ENCODE peak calls at places on chromosome 11, in eight cellular contexts. One of them, this sample, is unnamed.

GRCh38 chr11:94854770-94855633 is 86.8 kb downstream of the AMOTL1 start:
- DNase-seq in stimulated activated CD4-positive, alpha-beta T cell treated with anti-CD3 and anti-CD28 coated beads, Interleukin-1b, Interleukin-23, amount 100 ng/mL, for 24 hours: no peak
- DNase-seq in ovary: no peak
- DNase-seq in activated gamma-delta T cell treated with anti-CD3 and anti-CD28 coated beads, Interleukin-2, amount 50 U/mL, for 16 hours: no peak
- DNase-seq in stimulated activated CD8-positive, alpha-beta memory T cell treated with anti-CD3 and anti-CD28 coated beads, Interleukin-15, amount 100 ng/mL, for 4 hours: no peak
- DNase-seq in brain microvascular endothelial cell: no peak
- DNase-seq in right atrium auricular region: peak; percentile 38
- DNase-seq in fibroblast of pulmonary artery: no peak
- DNase-seq in this sample: no peak

GRCh38 chr11:108693852-108694251 is 29.0 kb downstream of the DDX10 start:
- DNase-seq in stimulated activated CD4-positive, alpha-beta T cell treated with anti-CD3 and anti-CD28 coated beads, Interleukin-1b, Interleukin-23, amount 100 ng/mL, for 24 hours: no peak
- DNase-seq in ovary: no peak
- DNase-seq in activated gamma-delta T cell treated with anti-CD3 and anti-CD28 coated beads, Interleukin-2, amount 50 U/mL, for 16 hours: no peak
- DNase-seq in stimulated activated CD8-positive, alpha-beta memory T cell treated with anti-CD3 and anti-CD28 coated beads, Interleukin-15, amount 100 ng/mL, for 4 hours: no peak
- DNase-seq in brain microvascular endothelial cell: peak; percentile 77
- DNase-seq in right atrium auricular region: no peak
- DNase-seq in fibroblast of pulmonary artery: peak; percentile 56
- DNase-seq in this sample: no peak

GRCh38 chr11:10499452-10500262 is 41.3 kb downstream of the RNF141 start:
- DNase-seq in stimulated activated CD4-positive, alpha-beta T cell treated with anti-CD3 and anti-CD28 coated beads, Interleukin-1b, Interleukin-23, amount 100 ng/mL, for 24 hours: no peak
- DNase-seq in ovary: no peak
- DNase-seq in activated gamma-delta T cell treated with anti-CD3 and anti-CD28 coated beads, Interleukin-2, amount 50 U/mL, for 16 hours: no peak
- DNase-seq in stimulated activated CD8-positive, alpha-beta memory T cell treated with anti-CD3 and anti-CD28 coated beads, Interleukin-15, amount 100 ng/mL, for 4 hours: no peak
- DNase-seq in brain microvascular endothelial cell: no peak
- DNase-seq in right atrium auricular region: peak; percentile 50
- DNase-seq in fibroblast of pulmonary artery: no peak
- DNase-seq in this sample: no peak

GRCh38 chr11:133905677-133906156 is 51.1 kb downstream of the IGSF9B start:
- DNase-seq in stimulated activated CD4-positive, alpha-beta T cell treated with anti-CD3 and anti-CD28 coated beads, Interleukin-1b, Interleukin-23, amount 100 ng/mL, for 24 hours: no peak
- DNase-seq in ovary: no peak
- DNase-seq in activated gamma-delta T cell treated with anti-CD3 and anti-CD28 coated beads, Interleukin-2, amount 50 U/mL, for 16 hours: no peak
- DNase-seq in stimulated activated CD8-positive, alpha-beta memory T cell treated with anti-CD3 and anti-CD28 coated beads, Interleukin-15, amount 100 ng/mL, for 4 hours: no peak
- DNase-seq in brain microvascular endothelial cell: no peak
- DNase-seq in right atrium auricular region: no peak
- DNase-seq in fibroblast of pulmonary artery: no peak
- DNase-seq in this sample: no peak

GRCh38 chr11:16347928-16348685 is 8.2 kb downstream of the SOX6 start:
- DNase-seq in stimulated activated CD4-positive, alpha-beta T cell treated with anti-CD3 and anti-CD28 coated beads, Interleukin-1b, Interleukin-23, amount 100 ng/mL, for 24 hours: no peak
- DNase-seq in ovary: no peak
- DNase-seq in activated gamma-delta T cell treated with anti-CD3 and anti-CD28 coated beads, Interleukin-2, amount 50 U/mL, for 16 hours: no peak
- DNase-seq in stimulated activated CD8-positive, alpha-beta memory T cell treated with anti-CD3 and anti-CD28 coated beads, Interleukin-15, amount 100 ng/mL, for 4 hours: no peak
- DNase-seq in brain microvascular endothelial cell: no peak
- DNase-seq in right atrium auricular region: no peak
- DNase-seq in fibroblast of pulmonary artery: no peak
- DNase-seq in this sample: no peak

GRCh38 chr11:118415739-118416068 is 14.3 kb downstream of the ATP5MG start:
- DNase-seq in stimulated activated CD4-positive, alpha-beta T cell treated with anti-CD3 and anti-CD28 coated beads, Interleukin-1b, Interleukin-23, amount 100 ng/mL, for 24 hours: no peak
- DNase-seq in ovary: peak; percentile 16
- DNase-seq in activated gamma-delta T cell treated with anti-CD3 and anti-CD28 coated beads, Interleukin-2, amount 50 U/mL, for 16 hours: no peak
- DNase-seq in stimulated activated CD8-positive, alpha-beta memory T cell treated with anti-CD3 and anti-CD28 coated beads, Interleukin-15, amount 100 ng/mL, for 4 hours: no peak
- DNase-seq in brain microvascular endothelial cell: peak; percentile 95
- DNase-seq in right atrium auricular region: no peak
- DNase-seq in fibroblast of pulmonary artery: peak; percentile 94
- DNase-seq in this sample: peak; percentile 35

GRCh38 chr11:12831471-12832202 is 157.4 kb downstream of the TEAD1 start:
- DNase-seq in stimulated activated CD4-positive, alpha-beta T cell treated with anti-CD3 and anti-CD28 coated beads, Interleukin-1b, Interleukin-23, amount 100 ng/mL, for 24 hours: no peak
- DNase-seq in ovary: no peak
- DNase-seq in activated gamma-delta T cell treated with anti-CD3 and anti-CD28 coated beads, Interleukin-2, amount 50 U/mL, for 16 hours: no peak
- DNase-seq in stimulated activated CD8-positive, alpha-beta memory T cell treated with anti-CD3 and anti-CD28 coated beads, Interleukin-15, amount 100 ng/mL, for 4 hours: no peak
- DNase-seq in brain microvascular endothelial cell: no peak
- DNase-seq in right atrium auricular region: no peak
- DNase-seq in fibroblast of pulmonary artery: no peak
- DNase-seq in this sample: peak; percentile 89

GRCh38 chr11:45178890-45179663 is 32.6 kb downstream of the PRDM11 start:
- DNase-seq in stimulated activated CD4-positive, alpha-beta T cell treated with anti-CD3 and anti-CD28 coated beads, Interleukin-1b, Interleukin-23, amount 100 ng/mL, for 24 hours: no peak
- DNase-seq in ovary: no peak
- DNase-seq in activated gamma-delta T cell treated with anti-CD3 and anti-CD28 coated beads, Interleukin-2, amount 50 U/mL, for 16 hours: no peak
- DNase-seq in stimulated activated CD8-positive, alpha-beta memory T cell treated with anti-CD3 and anti-CD28 coated beads, Interleukin-15, amount 100 ng/mL, for 4 hours: no peak
- DNase-seq in brain microvascular endothelial cell: peak; percentile 74
- DNase-seq in right atrium auricular region: peak; percentile 59
- DNase-seq in fibroblast of pulmonary artery: peak; percentile 57
- DNase-seq in this sample: no peak

GRCh38 chr11:133081730-133082452 is 450.4 kb downstream of the OPCML start:
- DNase-seq in stimulated activated CD4-positive, alpha-beta T cell treated with anti-CD3 and anti-CD28 coated beads, Interleukin-1b, Interleukin-23, amount 100 ng/mL, for 24 hours: no peak
- DNase-seq in ovary: no peak
- DNase-seq in activated gamma-delta T cell treated with anti-CD3 and anti-CD28 coated beads, Interleukin-2, amount 50 U/mL, for 16 hours: no peak
- DNase-seq in stimulated activated CD8-positive, alpha-beta memory T cell treated with anti-CD3 and anti-CD28 coated beads, Interleukin-15, amount 100 ng/mL, for 4 hours: no peak
- DNase-seq in brain microvascular endothelial cell: no peak
- DNase-seq in right atrium auricular region: no peak
- DNase-seq in fibroblast of pulmonary artery: no peak
- DNase-seq in this sample: no peak

GRCh38 chr11:128496684-128497056 is 90.7 kb downstream of the ETS1 start:
- DNase-seq in stimulated activated CD4-positive, alpha-beta T cell treated with anti-CD3 and anti-CD28 coated beads, Interleukin-1b, Interleukin-23, amount 100 ng/mL, for 24 hours: no peak
- DNase-seq in ovary: no peak
- DNase-seq in activated gamma-delta T cell treated with anti-CD3 and anti-CD28 coated beads, Interleukin-2, amount 50 U/mL, for 16 hours: no peak
- DNase-seq in stimulated activated CD8-positive, alpha-beta memory T cell treated with anti-CD3 and anti-CD28 coated beads, Interleukin-15, amount 100 ng/mL, for 4 hours: no peak
- DNase-seq in brain microvascular endothelial cell: no peak
- DNase-seq in right atrium auricular region: peak; percentile 85
- DNase-seq in fibroblast of pulmonary artery: no peak
- DNase-seq in this sample: peak; percentile 59

GRCh38 chr11:60122414-60123036 is 34.1 kb downstream of the MS4A2 start:
- DNase-seq in stimulated activated CD4-positive, alpha-beta T cell treated with anti-CD3 and anti-CD28 coated beads, Interleukin-1b, Interleukin-23, amount 100 ng/mL, for 24 hours: no peak
- DNase-seq in ovary: no peak
- DNase-seq in activated gamma-delta T cell treated with anti-CD3 and anti-CD28 coated beads, Interleukin-2, amount 50 U/mL, for 16 hours: no peak
- DNase-seq in stimulated activated CD8-positive, alpha-beta memory T cell treated with anti-CD3 and anti-CD28 coated beads, Interleukin-15, amount 100 ng/mL, for 4 hours: no peak
- DNase-seq in brain microvascular endothelial cell: no peak
- DNase-seq in right atrium auricular region: no peak
- DNase-seq in fibroblast of pulmonary artery: no peak
- DNase-seq in this sample: no peak

This sample was measured in NCI-H2081.